ENCODE peak calls at places on chromosomes 16 and 17, in nine cellular contexts. S is sciatic nerve; B is stimulated activated effector memory CD8-positive, alpha-beta T cell treated with anti-CD3 and anti-CD28 coated beads, Interleukin-12 subunit alpha, Interleukin-12 subunit beta, amount 100 ng/mL, for 72 hours; U is NCI-H2081; M is NCI-H524 treated with DMSO at 0.1 percent for 48 hours; N is effector CD4-positive, alpha-beta T cell; T is body of pancreas; F is SW 1271; Z is GM12892. J is an unnamed sample.

GRCh38 chr17:56994009-56994792 is 16.3 kb downstream of the SCPEP1 start:
- DNase-seq in S (no peak), B (no peak), U (no peak), M (no peak), N (no peak), T (no peak), F (no peak), Z (no peak), J (no peak)

GRCh38 chr17:78925234-78925633 is at the start of gene TIMP2:
- DNase-seq in S (peak), B (peak), U (peak), M (peak), N (peak), T (peak), F (peak), Z (no peak), J (peak)

GRCh38 chr17:42676424-42677011 is at the start of gene PLEKHH3:
- DNase-seq in S (no peak), B (no peak), U (peak), M (no peak), N (no peak), T (no peak), F (no peak), Z (no peak), J (no peak)

GRCh38 chr16:49592507-49593422 is 219.2 kb downstream of the C16orf78 start:
- DNase-seq in S (peak), B (no peak), U (no peak), M (no peak), N (no peak), T (peak), F (peak), Z (peak), J (peak)

GRCh38 chr17:68437979-68438877 is 19.1 kb downstream of the WIPI1 start:
- DNase-seq in S (peak), B (no peak), U (no peak), M (no peak), N (peak), T (peak), F (no peak), Z (peak), J (peak)

GRCh38 chr16:49827806-49828428 is 28.0 kb downstream of the ZNF423 start:
- DNase-seq in S (peak), B (no peak), U (no peak), M (no peak), N (no peak), T (no peak), F (no peak), Z (no peak), J (peak)

GRCh38 chr17:68468785-68469184 is 11.5 kb upstream of the WIPI1 start:
- DNase-seq in S (no peak), B (no peak), U (no peak), M (peak), N (no peak), T (no peak), F (no peak), Z (no peak), J (no peak)

GRCh38 chr16:86220552-86220951 is 289.8 kb upstream of the FOXF1 start:
- DNase-seq in S (no peak), B (no peak), U (no peak), M (no peak), N (no peak), T (peak), F (no peak), Z (no peak), J (no peak)

GRCh38 chr16:22027633-22028032 is 19.7 kb downstream of the MOSMO start:
- DNase-seq in S (no peak), B (no peak), U (no peak), M (no peak), N (no peak), T (no peak), F (no peak), Z (no peak), J (no peak)

GRCh38 chr17:7782237-7782636 is 51.8 kb upstream of the KDM6B start:
- DNase-seq in S (no peak), B (no peak), U (no peak), M (no peak), N (no peak), T (no peak), F (no peak), Z (no peak), J (peak)

GRCh38 chr17:75876190-75876937 is 2.0 kb downstream of the TRIM47 start:
- DNase-seq in S (no peak), B (peak), U (peak), M (no peak), N (peak), T (peak), F (peak), Z (no peak), J (peak)

GRCh38 chr16:19680972-19681371 is 37.1 kb downstream of the KNOP1 start:
- DNase-seq in S (no peak), B (no peak), U (no peak), M (peak), N (no peak), T (no peak), F (no peak), Z (no peak), J (no peak)

GRCh38 chr16:50244504-50245416 is 21.6 kb upstream of the ADCY7 start:
- DNase-seq in S (peak), B (no peak), U (no peak), M (no peak), N (no peak), T (no peak), F (no peak), Z (no peak), J (no peak)

GRCh38 chr16:31402687-31403086 is 9.6 kb downstream of the ITGAD start:
- DNase-seq in S (no peak), B (no peak), U (no peak), M (no peak), N (no peak), T (no peak), F (no peak), Z (no peak), J (no peak)

J was measured in endothelial cell of umbilical vein.